ENCODE peak calls at places on chromosomes 7 and 10, in nine cellular contexts. Y is iPS-NIHi11; F is left kidney; H is RKO; C is hepatic stellate cell; D is brain microvascular endothelial cell; E is RPMI7951; W is CD4-positive, alpha-beta T cell; R is ovary. O is an unnamed sample.

GRCh38 chr7:116679495-116679894 is 7.5 kb downstream of the MET start:
- DNase-seq in Y (no peak), D (no peak), W (no peak), R (no peak), H (no peak), F (no peak), C (no peak), E (no peak), O (no peak)

GRCh38 chr7:120308171-120308570 is 35.2 kb downstream of the KCND2 start:
- DNase-seq in R (no peak), D (no peak), H (no peak), C (no peak), W (no peak), Y (no peak), E (no peak), F (no peak), O (no peak)

GRCh38 chr7:95434501-95435421 is at the start of gene PON2:
- DNase-seq in F (peak), C (peak), H (peak), R (peak), E (peak), D (peak), Y (peak), W (peak), O (peak)

GRCh38 chr10:113087082-113088029 is 137.3 kb downstream of the TCF7L2 start:
- DNase-seq in W (no peak), F (no peak), Y (peak), D (peak), C (peak), H (peak), E (peak), R (peak), O (peak)

GRCh38 chr10:114068054-114068707 is 24.5 kb downstream of the ADRB1 start:
- DNase-seq in R (no peak), W (no peak), Y (no peak), H (no peak), E (peak), D (no peak), C (no peak), F (peak), O (no peak)

GRCh38 chr10:88291289-88292184 is 291.6 kb downstream of the RNLS start:
- DNase-seq in W (no peak), D (no peak), E (no peak), C (no peak), R (no peak), Y (no peak), F (no peak), H (no peak), O (no peak)

GRCh38 chr7:39271386-39271785 is 293.7 kb downstream of the POU6F2 start:
- DNase-seq in F (peak), Y (peak), R (no peak), E (peak), W (no peak), D (peak), H (no peak), C (no peak), O (peak)

GRCh38 chr7:22725585-22725984 is 1.4 kb upstream of the IL6 start:
- DNase-seq in F (peak), D (peak), R (no peak), E (peak), Y (peak), H (peak), C (no peak), W (no peak), O (peak)

GRCh38 chr7:75630549-75630948 is 108.2 kb downstream of the HIP1 start:
- DNase-seq in E (no peak), W (no peak), D (no peak), F (no peak), C (no peak), Y (no peak), H (no peak), R (no peak), O (no peak)

GRCh38 chr10:76583711-76584161 is 1053.9 kb downstream of the KCNMA1 start:
- DNase-seq in R (no peak), F (peak), C (peak), H (peak), W (no peak), Y (peak), E (peak), D (peak), O (peak)

GRCh38 chr7:50331564-50332208 is 27.2 kb downstream of the IKZF1 start:
- DNase-seq in E (no peak), Y (no peak), C (no peak), F (no peak), D (no peak), H (no peak), W (no peak), R (no peak), O (no peak)

GRCh38 chr10:11511325-11511724 is 100.1 kb downstream of the USP6NL start:
- DNase-seq in W (no peak), H (no peak), F (no peak), R (no peak), Y (no peak), E (no peak), C (no peak), D (no peak), O (no peak)

GRCh38 chr10:60576130-60577069 is 186.7 kb upstream of the ANK3 start:
- DNase-seq in W (no peak), C (peak), F (no peak), R (no peak), E (no peak), Y (no peak), H (no peak), D (no peak), O (peak)

GRCh38 chr7:76426246-76426645 is 1.5 kb downstream of the ZP3 start:
- DNase-seq in D (no peak), R (no peak), C (no peak), W (no peak), F (no peak), Y (no peak), H (no peak), E (no peak), O (no peak)

GRCh38 chr7:78083466-78084120 is 285.0 kb downstream of the PHTF2 start:
- DNase-seq in D (no peak), C (peak), R (no peak), W (no peak), F (no peak), Y (no peak), H (no peak), E (no peak), O (peak)

GRCh38 chr10:69955897-69956832 is 96.5 kb upstream of the MACROH2A2 start:
- DNase-seq in H (no peak), E (no peak), R (no peak), C (no peak), Y (no peak), W (no peak), F (no peak), D (no peak), O (no peak)

GRCh38 chr10:18666810-18667209 is 7.6 kb downstream of the ARL5B start:
- DNase-seq in W (no peak), H (peak), E (peak), D (no peak), R (no peak), Y (no peak), C (peak), F (no peak), O (peak)

GRCh38 chr7:105876964-105877601 is 684 bp upstream of the ATXN7L1 start:
- DNase-seq in E (peak), H (peak), R (peak), D (peak), C (peak), Y (peak), W (no peak), F (peak), O (peak)

GRCh38 chr10:75293456-75293840 is 57.7 kb upstream of the COMTD1 start:
- DNase-seq in R (no peak), E (no peak), H (no peak), W (no peak), Y (no peak), C (no peak), D (no peak), F (peak), O (no peak)

GRCh38 chr10:48792687-48793096 is 108.0 kb downstream of the WDFY4 start:
- DNase-seq in R (no peak), F (no peak), C (no peak), D (peak), H (peak), Y (no peak), E (peak), W (no peak), O (peak)

GRCh38 chr7:34748244-34749039 is 90.4 kb downstream of the NPSR1 start:
- DNase-seq in W (no peak), R (peak), H (peak), D (peak), C (peak), Y (peak), F (peak), E (peak), O (peak)

GRCh38 chr10:95447733-95448132 is 113.4 kb downstream of the SORBS1 start:
- DNase-seq in Y (no peak), H (no peak), W (no peak), D (no peak), F (peak), E (peak), R (peak), C (no peak), O (no peak)

GRCh38 chr7:106561657-106562411 is 99.1 kb downstream of the CCDC71L start:
- DNase-seq in C (no peak), Y (no peak), D (no peak), R (no peak), F (no peak), H (no peak), E (no peak), W (no peak), O (no peak)

GRCh38 chr10:132458595-132459251 is 61.7 kb downstream of the PWWP2B start:
- DNase-seq in F (peak), Y (peak), R (peak), D (no peak), C (peak), E (peak), H (no peak), W (peak), O (peak)

GRCh38 chr7:117008849-117009531 is 55.7 kb downstream of the ST7 start:
- DNase-seq in Y (no peak), E (peak), H (no peak), R (no peak), F (no peak), D (peak), W (no peak), C (peak), O (peak)

GRCh38 chr10:99558708-99559107 is 26.0 kb downstream of the NKX2-3 start:
- DNase-seq in D (no peak), Y (no peak), E (no peak), H (no peak), C (no peak), F (no peak), W (no peak), R (no peak), O (no peak)

GRCh38 chr7:115153770-115154468 is 232.0 kb downstream of the MDFIC start:
- DNase-seq in H (no peak), C (no peak), F (no peak), R (no peak), W (no peak), D (no peak), E (no peak), Y (no peak), O (no peak)

GRCh38 chr10:14244801-14245211 is 85.9 kb downstream of the FRMD4A start:
- DNase-seq in Y (no peak), E (peak), D (peak), R (no peak), C (no peak), F (no peak), H (peak), W (no peak), O (peak)

GRCh38 chr10:127400216-127400615 is 148.9 kb upstream of the NPS start:
- DNase-seq in D (no peak), H (no peak), C (no peak), E (no peak), R (no peak), W (no peak), Y (no peak), F (no peak), O (no peak)

GRCh38 chr10:47326306-47326926 is 4.2 kb downstream of the GDF2 start:
- DNase-seq in W (no peak), E (no peak), F (no peak), D (no peak), C (no peak), H (peak), Y (no peak), R (no peak), O (peak)

GRCh38 chr10:119025336-119025735 is 4.2 kb upstream of the NANOS1 start:
- DNase-seq in D (peak), R (no peak), H (peak), F (no peak), C (peak), W (no peak), E (peak), Y (peak), O (peak)

GRCh38 chr7:52135403-52135802 is 818.8 kb upstream of the COBL start:
- DNase-seq in W (no peak), E (no peak), F (no peak), D (no peak), Y (no peak), H (no peak), R (no peak), C (no peak), O (no peak)

GRCh38 chr7:148729984-148730733 is 31.5 kb downstream of the CUL1 start:
- DNase-seq in Y (no peak), R (no peak), F (no peak), W (no peak), C (peak), H (no peak), E (no peak), D (peak), O (peak)

O was measured in PC-3.